ENCODE peak calls at places on chromosomes 11 and 22, in eight cellular contexts. One of them, this sample, is unnamed.

GRCh38 chr11:16738949-16739262 is 459 bp downstream of the C11orf58 start:
- DNase-seq in brain microvascular endothelial cell: no peak
- DNase-seq in K562: no peak
- DNase-seq in foreskin fibroblast: no peak
- DNase-seq in IMR-90: no peak
- DNase-seq in astrocyte of the spinal cord: no peak
- DNase-seq in fibroblast of pulmonary artery: no peak
- DNase-seq in BE2C: no peak
- DNase-seq in this sample: no peak

GRCh38 chr11:11218287-11218986 is 134.6 kb downstream of the CSNK2A3 start:
- DNase-seq in astrocyte of the spinal cord: no peak
- DNase-seq in K562: no peak
- DNase-seq in foreskin fibroblast: no peak
- DNase-seq in fibroblast of pulmonary artery: no peak
- DNase-seq in brain microvascular endothelial cell: no peak
- DNase-seq in IMR-90: no peak
- DNase-seq in BE2C: no peak
- DNase-seq in this sample: no peak

GRCh38 chr11:113147249-113147648 is 167.1 kb upstream of the TTC12 start:
- DNase-seq in IMR-90: no peak
- DNase-seq in K562: no peak
- DNase-seq in BE2C: peak; percentile 74
- DNase-seq in fibroblast of pulmonary artery: no peak
- DNase-seq in foreskin fibroblast: no peak
- DNase-seq in brain microvascular endothelial cell: no peak
- DNase-seq in astrocyte of the spinal cord: no peak
- DNase-seq in this sample: no peak

GRCh38 chr11:32138902-32139301 is 48.0 kb downstream of the RCN1 start:
- DNase-seq in IMR-90: no peak
- DNase-seq in K562: no peak
- DNase-seq in fibroblast of pulmonary artery: no peak
- DNase-seq in brain microvascular endothelial cell: no peak
- DNase-seq in BE2C: no peak
- DNase-seq in foreskin fibroblast: no peak
- DNase-seq in astrocyte of the spinal cord: no peak
- DNase-seq in this sample: no peak

GRCh38 chr11:27317751-27318150 is 45.3 kb downstream of the CCDC34 start:
- DNase-seq in fibroblast of pulmonary artery: peak; percentile 39
- DNase-seq in IMR-90: peak; percentile 79
- DNase-seq in foreskin fibroblast: peak; percentile 57
- DNase-seq in brain microvascular endothelial cell: peak; percentile 76
- DNase-seq in K562: peak; percentile 28
- DNase-seq in astrocyte of the spinal cord: peak; percentile 67
- DNase-seq in BE2C: no peak
- DNase-seq in this sample: no peak

GRCh38 chr11:69867076-69868002 is 48.1 kb upstream of the FGF3 start:
- DNase-seq in brain microvascular endothelial cell: peak; percentile 51
- DNase-seq in foreskin fibroblast: peak; percentile 18
- DNase-seq in astrocyte of the spinal cord: peak; percentile 16
- DNase-seq in fibroblast of pulmonary artery: peak; percentile 12
- DNase-seq in IMR-90: peak; percentile 53
- DNase-seq in BE2C: no peak
- DNase-seq in K562: no peak
- DNase-seq in this sample: no peak

GRCh38 chr11:107988397-107989158 is 20.1 kb upstream of the CUL5 start:
- DNase-seq in astrocyte of the spinal cord: no peak
- DNase-seq in IMR-90: no peak
- DNase-seq in fibroblast of pulmonary artery: no peak
- DNase-seq in K562: no peak
- DNase-seq in brain microvascular endothelial cell: no peak
- DNase-seq in foreskin fibroblast: no peak
- DNase-seq in BE2C: no peak
- DNase-seq in this sample: no peak

GRCh38 chr11:9876331-9876730 is 212.5 kb downstream of the SWAP70 start:
- DNase-seq in brain microvascular endothelial cell: no peak
- DNase-seq in BE2C: no peak
- DNase-seq in fibroblast of pulmonary artery: no peak
- DNase-seq in IMR-90: no peak
- DNase-seq in K562: peak; percentile 47
- DNase-seq in astrocyte of the spinal cord: no peak
- DNase-seq in foreskin fibroblast: no peak
- DNase-seq in this sample: no peak

GRCh38 chr11:31798057-31799035 is 12.8 kb downstream of the PAX6 start:
- DNase-seq in brain microvascular endothelial cell: no peak
- DNase-seq in astrocyte of the spinal cord: no peak
- DNase-seq in K562: no peak
- DNase-seq in fibroblast of pulmonary artery: no peak
- DNase-seq in foreskin fibroblast: no peak
- DNase-seq in BE2C: no peak
- DNase-seq in IMR-90: no peak
- DNase-seq in this sample: no peak

GRCh38 chr11:45924927-45925326 is 2.5 kb downstream of the LARGE2 start:
- DNase-seq in brain microvascular endothelial cell: no peak
- DNase-seq in astrocyte of the spinal cord: no peak
- DNase-seq in K562: no peak
- DNase-seq in BE2C: no peak
- DNase-seq in IMR-90: no peak
- DNase-seq in fibroblast of pulmonary artery: no peak
- DNase-seq in foreskin fibroblast: no peak
- DNase-seq in this sample: no peak

GRCh38 chr11:83895516-83895915 is 609.3 kb upstream of the CCDC90B start:
- DNase-seq in fibroblast of pulmonary artery: peak; percentile 21
- DNase-seq in foreskin fibroblast: no peak
- DNase-seq in BE2C: no peak
- DNase-seq in K562: no peak
- DNase-seq in brain microvascular endothelial cell: peak; percentile 27
- DNase-seq in astrocyte of the spinal cord: no peak
- DNase-seq in IMR-90: no peak
- DNase-seq in this sample: no peak

GRCh38 chr11:68314886-68315580 is 2.6 kb downstream of the LRP5 start:
- DNase-seq in IMR-90: peak; percentile 59
- DNase-seq in BE2C: no peak
- DNase-seq in brain microvascular endothelial cell: peak; percentile 21
- DNase-seq in foreskin fibroblast: no peak
- DNase-seq in astrocyte of the spinal cord: peak; percentile 29
- DNase-seq in K562: peak; percentile 72
- DNase-seq in fibroblast of pulmonary artery: no peak
- DNase-seq in this sample: no peak

GRCh38 chr22:42171946-42172345 is 41.3 kb upstream of the CYP2D6 start:
- DNase-seq in IMR-90: no peak
- DNase-seq in foreskin fibroblast: no peak
- DNase-seq in K562: no peak
- DNase-seq in astrocyte of the spinal cord: no peak
- DNase-seq in BE2C: peak; percentile 35
- DNase-seq in fibroblast of pulmonary artery: no peak
- DNase-seq in brain microvascular endothelial cell: no peak
- DNase-seq in this sample: no peak

GRCh38 chr11:9231848-9232177 is 33.3 kb downstream of the DENND5A start:
- DNase-seq in foreskin fibroblast: no peak
- DNase-seq in K562: no peak
- DNase-seq in fibroblast of pulmonary artery: peak; percentile 67
- DNase-seq in IMR-90: peak; percentile 72
- DNase-seq in BE2C: no peak
- DNase-seq in astrocyte of the spinal cord: peak; percentile 82
- DNase-seq in brain microvascular endothelial cell: peak; percentile 36
- DNase-seq in this sample: no peak

GRCh38 chr11:73237471-73238290 is 19.6 kb downstream of the P2RY2 start:
- DNase-seq in astrocyte of the spinal cord: peak; percentile 8
- DNase-seq in foreskin fibroblast: peak; percentile 29
- DNase-seq in IMR-90: peak; percentile 52
- DNase-seq in brain microvascular endothelial cell: peak; percentile 30
- DNase-seq in BE2C: no peak
- DNase-seq in fibroblast of pulmonary artery: peak; percentile 72
- DNase-seq in K562: no peak
- DNase-seq in this sample: no peak

GRCh38 chr11:2166091-2166851 is 5.3 kb upstream of the INS start:
- DNase-seq in BE2C: peak; percentile 72
- DNase-seq in astrocyte of the spinal cord: no peak
- DNase-seq in K562: peak; percentile 35
- DNase-seq in IMR-90: no peak
- DNase-seq in fibroblast of pulmonary artery: no peak
- DNase-seq in brain microvascular endothelial cell: no peak
- DNase-seq in foreskin fibroblast: no peak
- DNase-seq in this sample: peak; percentile 47

GRCh38 chr11:102476812-102477211 is 24.2 kb upstream of the TMEM123 start:
- DNase-seq in brain microvascular endothelial cell: no peak
- DNase-seq in BE2C: no peak
- DNase-seq in K562: peak; percentile 62
- DNase-seq in IMR-90: peak; percentile 22
- DNase-seq in foreskin fibroblast: no peak
- DNase-seq in fibroblast of pulmonary artery: peak; percentile 51
- DNase-seq in astrocyte of the spinal cord: no peak
- DNase-seq in this sample: no peak

GRCh38 chr22:17910561-17911311 is 113.6 kb downstream of the MICAL3 start:
- DNase-seq in fibroblast of pulmonary artery: peak; percentile 88
- DNase-seq in astrocyte of the spinal cord: peak; percentile 84
- DNase-seq in BE2C: peak; percentile 66
- DNase-seq in K562: peak; percentile 40
- DNase-seq in foreskin fibroblast: peak; percentile 91
- DNase-seq in IMR-90: peak; percentile 91
- DNase-seq in brain microvascular endothelial cell: peak; percentile 83
- DNase-seq in this sample: no peak

GRCh38 chr22:49566141-49566541 is 261.5 kb downstream of the BRD1 start:
- DNase-seq in K562: no peak
- DNase-seq in astrocyte of the spinal cord: no peak
- DNase-seq in BE2C: no peak
- DNase-seq in foreskin fibroblast: no peak
- DNase-seq in fibroblast of pulmonary artery: no peak
- DNase-seq in IMR-90: no peak
- DNase-seq in brain microvascular endothelial cell: no peak
- DNase-seq in this sample: no peak
- TF ChIP-seq CTCF in K562: no peak
- TF ChIP-seq CTCF in astrocyte of the spinal cord: no peak
- TF ChIP-seq CTCF in BE2C: no peak
- TF ChIP-seq CTCF in foreskin fibroblast: no peak
- TF ChIP-seq CTCF in fibroblast of pulmonary artery: no peak
- TF ChIP-seq CTCF in IMR-90: no peak
- TF ChIP-seq CTCF in brain microvascular endothelial cell: no peak
- TF ChIP-seq CTCF in this sample: no peak

DNA sequence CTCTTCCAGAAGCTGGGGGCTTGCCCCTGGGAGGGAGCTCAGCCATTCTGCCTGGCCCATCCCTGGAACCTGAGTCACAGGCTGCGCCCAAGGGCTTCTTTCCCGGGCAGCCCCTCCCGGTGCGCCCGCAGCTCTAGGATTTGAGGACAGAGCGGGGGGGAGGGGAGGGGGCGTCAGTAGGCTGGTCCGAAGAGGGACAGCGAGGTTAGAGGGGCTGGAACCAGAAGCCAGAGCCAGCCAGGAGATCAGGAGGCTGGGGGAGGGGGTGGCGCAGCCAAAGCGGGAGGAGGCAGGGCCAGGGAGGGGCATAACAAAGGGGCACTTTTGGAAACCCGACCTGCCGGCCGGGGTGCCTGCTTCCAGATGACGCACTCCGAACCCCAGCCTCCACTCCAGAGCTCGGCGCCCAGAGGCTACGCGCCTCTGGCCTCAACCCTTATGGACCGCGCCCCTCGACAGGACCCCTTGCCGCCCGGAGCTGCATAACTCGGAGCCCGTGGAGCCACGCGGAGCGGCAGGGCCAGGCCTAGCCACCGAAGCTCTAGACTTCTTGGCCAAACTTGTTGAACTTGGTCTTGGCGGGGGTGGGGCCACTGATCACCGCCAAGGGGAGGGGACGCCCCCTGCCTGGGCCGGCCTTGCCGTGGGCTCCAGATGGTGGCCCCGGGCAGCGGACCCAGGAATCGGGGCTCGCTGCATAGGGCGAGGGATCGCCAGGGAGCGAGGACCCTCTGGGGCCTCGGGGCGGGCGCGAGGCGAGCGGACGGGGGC is 744 bp downstream of the PACSIN3 start:
- DNase-seq in foreskin fibroblast: peak; percentile 56
- DNase-seq in BE2C: no peak
- DNase-seq in astrocyte of the spinal cord: peak; percentile 60
- DNase-seq in IMR-90: peak; percentile 37
- DNase-seq in brain microvascular endothelial cell: peak; percentile 11
- DNase-seq in fibroblast of pulmonary artery: peak; percentile 20
- DNase-seq in K562: peak; percentile 30
- DNase-seq in this sample: peak; percentile 53
- TF ChIP-seq CTCF in foreskin fibroblast: no peak
- TF ChIP-seq CTCF in BE2C: no peak
- TF ChIP-seq CTCF in astrocyte of the spinal cord: no peak
- TF ChIP-seq CTCF in IMR-90: no peak
- TF ChIP-seq CTCF in brain microvascular endothelial cell: no peak
- TF ChIP-seq CTCF in fibroblast of pulmonary artery: no peak
- TF ChIP-seq CTCF in K562: no peak
- TF ChIP-seq CTCF in this sample: no peak

DNA sequence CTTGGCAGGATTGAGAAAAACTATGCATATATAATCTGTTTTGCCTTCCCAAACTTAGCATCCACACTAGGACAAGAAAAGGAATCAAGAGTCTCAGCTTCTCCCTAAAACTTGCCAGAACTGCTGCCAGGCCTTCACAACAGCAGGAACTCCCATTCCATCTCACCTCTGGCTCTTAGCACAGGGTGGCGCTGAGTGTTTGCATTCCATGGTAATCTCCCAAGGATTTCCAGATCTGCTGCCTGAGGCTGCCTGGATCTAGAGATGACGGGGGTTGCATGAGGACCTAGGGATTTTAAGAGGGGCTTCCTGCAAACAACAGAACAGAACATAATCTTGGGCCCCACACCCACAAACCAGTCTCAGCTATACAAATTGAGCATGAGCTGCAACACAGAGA is 87.1 kb upstream of the OPCML start:
- DNase-seq in fibroblast of pulmonary artery: no peak
- DNase-seq in brain microvascular endothelial cell: no peak
- DNase-seq in BE2C: no peak
- DNase-seq in astrocyte of the spinal cord: no peak
- DNase-seq in foreskin fibroblast: no peak
- DNase-seq in IMR-90: no peak
- DNase-seq in K562: no peak
- DNase-seq in this sample: no peak
- TF ChIP-seq CTCF in fibroblast of pulmonary artery: no peak
- TF ChIP-seq CTCF in brain microvascular endothelial cell: no peak
- TF ChIP-seq CTCF in BE2C: no peak
- TF ChIP-seq CTCF in astrocyte of the spinal cord: no peak
- TF ChIP-seq CTCF in foreskin fibroblast: no peak
- TF ChIP-seq CTCF in IMR-90: no peak
- TF ChIP-seq CTCF in K562: no peak
- TF ChIP-seq CTCF in this sample: no peak

GRCh38 chr11:79697905-79698304 is 257.1 kb upstream of the TENM4 start:
- DNase-seq in brain microvascular endothelial cell: no peak
- DNase-seq in BE2C: no peak
- DNase-seq in astrocyte of the spinal cord: no peak
- DNase-seq in IMR-90: no peak
- DNase-seq in fibroblast of pulmonary artery: no peak
- DNase-seq in K562: no peak
- DNase-seq in foreskin fibroblast: no peak
- DNase-seq in this sample: no peak

GRCh38 chr11:79705648-79706047 is 264.8 kb upstream of the TENM4 start:
- DNase-seq in IMR-90: no peak
- DNase-seq in fibroblast of pulmonary artery: no peak
- DNase-seq in K562: no peak
- DNase-seq in BE2C: no peak
- DNase-seq in brain microvascular endothelial cell: no peak
- DNase-seq in astrocyte of the spinal cord: no peak
- DNase-seq in foreskin fibroblast: no peak
- DNase-seq in this sample: no peak

DNA sequence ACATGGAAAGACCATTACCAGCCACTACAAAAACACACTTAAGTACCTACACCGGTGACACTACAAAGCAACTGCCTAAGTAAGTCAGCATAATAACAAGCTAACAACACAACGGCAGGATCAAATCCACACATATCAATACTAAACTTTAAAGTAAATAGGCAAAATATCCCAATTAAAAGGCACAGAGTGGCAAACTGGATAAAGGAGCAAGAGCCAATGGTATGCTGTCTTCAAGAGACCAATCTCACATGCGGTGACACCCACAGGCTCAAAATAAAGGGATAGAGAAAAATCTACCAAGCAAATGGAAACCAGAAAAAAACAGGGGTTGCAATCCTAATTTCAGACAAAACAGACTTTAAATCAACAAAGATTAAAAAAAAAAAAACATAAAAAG is 261.5 kb upstream of the TENM4 start:
- DNase-seq in foreskin fibroblast: no peak
- DNase-seq in brain microvascular endothelial cell: no peak
- DNase-seq in IMR-90: no peak
- DNase-seq in astrocyte of the spinal cord: no peak
- DNase-seq in fibroblast of pulmonary artery: no peak
- DNase-seq in K562: no peak
- DNase-seq in BE2C: no peak
- DNase-seq in this sample: no peak
- TF ChIP-seq CTCF in foreskin fibroblast: no peak
- TF ChIP-seq CTCF in brain microvascular endothelial cell: no peak
- TF ChIP-seq CTCF in IMR-90: no peak
- TF ChIP-seq CTCF in astrocyte of the spinal cord: no peak
- TF ChIP-seq CTCF in fibroblast of pulmonary artery: no peak
- TF ChIP-seq CTCF in K562: no peak
- TF ChIP-seq CTCF in BE2C: no peak
- TF ChIP-seq CTCF in this sample: no peak